ENCODE peak calls at places on chromosomes 6 and 20, in nine cellular contexts. F, R, G, Y, J, X, M, C and O are unnamed samples.

GRCh38 chr6:139325003-139325600 is 33.3 kb upstream of the TXLNB start:
- DNase-seq in F (peak; percentile 12), R (peak; percentile 64), G (no peak), Y (no peak), J (no peak), X (no peak), M (no peak), C (no peak), O (no peak)

GRCh38 chr20:25219365-25219764 is 23.9 kb downstream of the ENTPD6 start:
- DNase-seq in F (no peak), R (no peak), G (no peak), Y (no peak), J (no peak), X (no peak), M (no peak), C (peak; percentile 21), O (no peak)

GRCh38 chr6:55543633-55544309 is 35.2 kb downstream of the HMGCLL1 start:
- DNase-seq in F (no peak), R (no peak), G (peak; percentile 33), Y (no peak), J (peak; percentile 37), X (no peak), M (no peak), C (no peak), O (no peak)

GRCh38 chr6:33095681-33096080 is 19.9 kb downstream of the HLA-DPB1 start:
- DNase-seq in F (no peak), R (no peak), G (no peak), Y (no peak), J (no peak), X (peak; percentile 56), M (peak; percentile 40), C (no peak), O (no peak)

GRCh38 chr20:33466303-33466646 is 22.7 kb upstream of the SNTA1 start:
- DNase-seq in F (no peak), R (no peak), G (no peak), Y (no peak), J (no peak), X (no peak), M (no peak), C (no peak), O (no peak)

GRCh38 chr6:128500017-128500416 is 20.4 kb downstream of the PTPRK start:
- DNase-seq in F (no peak), R (no peak), G (no peak), Y (no peak), J (peak; percentile 36), X (peak; percentile 80), M (peak; percentile 61), C (no peak), O (no peak)

GRCh38 chr20:34862724-34863123 is 9.9 kb downstream of the GGT7 start:
- DNase-seq in F (no peak), R (no peak), G (no peak), Y (no peak), J (no peak), X (no peak), M (no peak), C (no peak), O (no peak)

GRCh38 chr6:55052846-55053245 is 121.5 kb upstream of the HCRTR2 start:
- DNase-seq in F (no peak), R (no peak), G (no peak), Y (no peak), J (no peak), X (no peak), M (no peak), C (no peak), O (no peak)

GRCh38 chr20:63150391-63150898 is 65.5 kb downstream of the YTHDF1 start:
- DNase-seq in F (no peak), R (no peak), G (no peak), Y (no peak), J (no peak), X (no peak), M (no peak), C (peak; percentile 19), O (no peak)

GRCh38 chr6:3808759-3809514 is 40.2 kb upstream of the FAM50B start:
- DNase-seq in F (no peak), R (no peak), G (no peak), Y (no peak), J (peak; percentile 97), X (peak; percentile 79), M (peak; percentile 90), C (no peak), O (peak; percentile 83)

GRCh38 chr20:59850018-59850641 is 83.3 kb downstream of the SYCP2 start:
- DNase-seq in F (peak; percentile 70), R (no peak), G (peak; percentile 46), Y (no peak), J (peak; percentile 43), X (peak; percentile 67), M (peak; percentile 52), C (no peak), O (peak; percentile 40)